ENCODE peak calls at places on chromosomes 12 and 14, in nine cellular contexts. E is esophagus muscularis mucosa, Z is IMR-90, H is tibial nerve, L is A549, X is adrenal gland, A is suprapubic skin, K is stomach, T is prostate gland. I is an unnamed sample.

GRCh38 chr14:97846156-97846555 is 1049.0 kb downstream of the VRK1 start:
- DNase-seq in A (no peak), E (no peak), T (no peak), X (no peak), H (no peak), L (no peak), Z (no peak), K (no peak), I (no peak)

GRCh38 chr12:110199360-110200123 is 75.4 kb downstream of the IFT81 start:
- DNase-seq in Z (peak), A (no peak), E (no peak), L (peak), T (no peak), K (no peak), X (no peak), H (no peak), I (no peak)

GRCh38 chr12:32949815-32950214 is 53.2 kb upstream of the PKP2 start:
- DNase-seq in Z (no peak), A (no peak), H (no peak), K (no peak), E (no peak), X (no peak), T (no peak), L (no peak), I (no peak)

GRCh38 chr14:54549862-54550261 is 17.1 kb upstream of the SAMD4A start:
- DNase-seq in H (no peak), L (no peak), K (no peak), E (no peak), A (no peak), Z (peak), X (no peak), T (no peak), I (no peak)

GRCh38 chr12:6869049-6870021 is 2.0 kb downstream of the TPI1 start:
- DNase-seq in E (peak), Z (peak), A (no peak), T (peak), L (peak), K (peak), X (peak), H (peak), I (peak)

GRCh38 chr12:4787965-4788364 is 67.8 kb downstream of the GALNT8 start:
- DNase-seq in K (no peak), T (no peak), A (peak), H (no peak), L (no peak), Z (no peak), E (no peak), X (no peak), I (no peak)

GRCh38 chr14:36971263-36971855 is 201.0 kb downstream of the SLC25A21 start:
- DNase-seq in L (no peak), K (no peak), X (no peak), H (no peak), Z (no peak), T (no peak), A (no peak), E (no peak), I (no peak)

GRCh38 chr12:119239040-119239439 is 60.3 kb downstream of the HSPB8 start:
- DNase-seq in K (no peak), A (no peak), E (no peak), L (no peak), T (no peak), Z (no peak), H (no peak), X (no peak), I (no peak)

GRCh38 chr12:89454080-89454848 is 70.3 kb downstream of the GALNT4 start:
- DNase-seq in H (no peak), A (no peak), K (no peak), E (no peak), T (no peak), Z (no peak), L (no peak), X (no peak), I (no peak)

GRCh38 chr14:87615822-87616679 is 376.9 kb downstream of the GALC start:
- DNase-seq in T (peak), H (peak), K (peak), A (no peak), X (peak), E (peak), Z (peak), L (peak), I (no peak)

GRCh38 chr12:42761601-42762350 is 172.2 kb upstream of the PRICKLE1 start:
- DNase-seq in T (no peak), H (no peak), E (peak), Z (no peak), L (no peak), X (no peak), A (no peak), K (no peak), I (no peak)

GRCh38 chr12:112130461-112130998 is 5.2 kb downstream of the TRAFD1 start:
- DNase-seq in L (no peak), K (no peak), Z (peak), A (no peak), T (no peak), H (no peak), X (no peak), E (no peak), I (no peak)

GRCh38 chr12:119809023-119809422 is 68.1 kb downstream of the CIT start:
- DNase-seq in X (no peak), T (no peak), L (no peak), A (no peak), H (no peak), K (no peak), E (no peak), Z (no peak), I (no peak)

GRCh38 chr14:54627325-54627717 is 60.4 kb downstream of the SAMD4A start:
- DNase-seq in X (no peak), A (no peak), L (no peak), E (no peak), K (no peak), T (no peak), H (no peak), Z (no peak), I (no peak)

GRCh38 chr14:99516156-99517045 is 35.2 kb downstream of the CCNK start:
- DNase-seq in X (peak), A (peak), T (no peak), E (no peak), Z (no peak), L (no peak), K (no peak), H (peak), I (no peak)

GRCh38 chr14:65290830-65291229 is 121.7 kb upstream of the FUT8 start:
- DNase-seq in Z (peak), L (peak), X (no peak), T (no peak), E (no peak), A (no peak), H (no peak), K (no peak), I (no peak)

GRCh38 chr14:57389646-57390036 is 745 bp upstream of the NAA30 start:
- DNase-seq in H (no peak), E (no peak), X (peak), L (no peak), A (no peak), Z (no peak), T (peak), K (no peak), I (no peak)

GRCh38 chr12:29591140-29592020 is 93.9 kb upstream of the OVCH1 start:
- DNase-seq in A (no peak), X (no peak), T (no peak), H (no peak), K (no peak), E (no peak), Z (peak), L (peak), I (no peak)

GRCh38 chr14:103016071-103016470 is 41.3 kb downstream of the CDC42BPB start:
- DNase-seq in H (no peak), X (no peak), A (no peak), L (no peak), Z (no peak), T (peak), E (no peak), K (no peak), I (no peak)

GRCh38 chr14:85165091-85165490 is 364.9 kb upstream of the FLRT2 start:
- DNase-seq in E (no peak), K (no peak), T (no peak), Z (no peak), H (no peak), X (peak), A (no peak), L (peak), I (no peak)

GRCh38 chr14:68785817-68786490 is 6.9 kb downstream of the ZFP36L1 start:
- DNase-seq in X (no peak), T (no peak), H (no peak), K (peak), A (peak), E (peak), L (peak), Z (no peak), I (peak)

GRCh38 chr12:57756406-57757341 is 1.8 kb downstream of the MARCHF9 start:
- DNase-seq in T (no peak), Z (no peak), E (no peak), K (peak), L (peak), A (no peak), H (no peak), X (no peak), I (no peak)

GRCh38 chr14:78767436-78767835 is 597.3 kb downstream of the NRXN3 start:
- DNase-seq in H (no peak), E (no peak), Z (no peak), K (no peak), T (no peak), L (no peak), X (no peak), A (no peak), I (no peak)

GRCh38 chr12:91343010-91343409 is 160.4 kb upstream of the DCN start:
- DNase-seq in E (no peak), A (no peak), T (no peak), L (no peak), Z (no peak), H (no peak), X (no peak), K (no peak), I (no peak)

GRCh38 chr12:93895096-93895460 is 217.9 kb downstream of the CRADD start:
- DNase-seq in A (no peak), T (no peak), X (no peak), Z (peak), L (no peak), E (no peak), K (no peak), H (no peak), I (no peak)

GRCh38 chr12:29752121-29752520 is 31.6 kb downstream of the TMTC1 start:
- DNase-seq in L (no peak), X (no peak), A (no peak), K (no peak), T (no peak), Z (peak), E (no peak), H (no peak), I (no peak)

GRCh38 chr14:20580242-20580641 is 7.6 kb downstream of the RNASE11 start:
- DNase-seq in L (no peak), Z (no peak), K (no peak), E (no peak), A (no peak), T (no peak), H (no peak), X (no peak), I (no peak)

GRCh38 chr12:107320929-107321618 is 227.7 kb upstream of the CRY1 start:
- DNase-seq in A (no peak), L (peak), T (peak), Z (peak), X (no peak), H (no peak), E (no peak), K (no peak), I (peak)

GRCh38 chr12:97837401-97837800 is 374.8 kb downstream of the RMST start:
- DNase-seq in K (no peak), T (peak), Z (no peak), L (no peak), E (no peak), X (no peak), A (no peak), H (no peak), I (no peak)

GRCh38 chr12:109203480-109203879 is 87.1 kb downstream of the ACACB start:
- DNase-seq in T (no peak), L (no peak), Z (no peak), X (no peak), H (no peak), K (no peak), A (no peak), E (no peak), I (no peak)

GRCh38 chr12:13981296-13981962 is at the start of gene GRIN2B:
- DNase-seq in A (no peak), T (no peak), X (no peak), L (peak), Z (no peak), H (no peak), K (no peak), E (no peak), I (no peak)

GRCh38 chr12:113725557-113725876 is 240.6 kb downstream of the RBM19 start:
- DNase-seq in E (no peak), T (no peak), A (no peak), K (no peak), Z (no peak), X (no peak), H (no peak), L (no peak), I (no peak)

DNA sequence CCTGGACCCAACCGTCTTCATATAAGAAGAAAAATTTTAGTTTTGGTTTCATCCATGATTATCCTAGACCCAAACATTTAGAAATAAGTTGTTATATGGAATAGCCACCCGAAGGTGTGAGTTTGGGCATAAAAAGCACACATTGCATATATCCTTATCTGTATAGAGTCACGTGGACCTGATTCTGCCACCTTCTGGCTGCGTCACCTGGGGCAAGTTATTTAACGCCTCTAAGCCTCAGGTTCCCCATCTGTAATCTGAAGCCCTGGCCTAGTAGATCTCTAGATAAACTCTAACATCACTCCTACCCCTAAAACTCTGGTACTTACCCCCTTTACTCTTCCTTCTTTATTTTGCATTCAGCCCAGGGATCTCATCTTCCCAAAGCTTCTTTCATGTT is 14.3 kb upstream of the KRT5 start:
- DNase-seq in E (no peak), K (no peak), T (no peak), H (no peak), A (no peak), Z (no peak), X (no peak), L (peak), I (no peak)
- TF ChIP-seq CTCF in E (no peak), K (no peak), T (no peak), H (no peak), A (no peak), Z (no peak), X (no peak), L (peak), I (no peak)

DNA sequence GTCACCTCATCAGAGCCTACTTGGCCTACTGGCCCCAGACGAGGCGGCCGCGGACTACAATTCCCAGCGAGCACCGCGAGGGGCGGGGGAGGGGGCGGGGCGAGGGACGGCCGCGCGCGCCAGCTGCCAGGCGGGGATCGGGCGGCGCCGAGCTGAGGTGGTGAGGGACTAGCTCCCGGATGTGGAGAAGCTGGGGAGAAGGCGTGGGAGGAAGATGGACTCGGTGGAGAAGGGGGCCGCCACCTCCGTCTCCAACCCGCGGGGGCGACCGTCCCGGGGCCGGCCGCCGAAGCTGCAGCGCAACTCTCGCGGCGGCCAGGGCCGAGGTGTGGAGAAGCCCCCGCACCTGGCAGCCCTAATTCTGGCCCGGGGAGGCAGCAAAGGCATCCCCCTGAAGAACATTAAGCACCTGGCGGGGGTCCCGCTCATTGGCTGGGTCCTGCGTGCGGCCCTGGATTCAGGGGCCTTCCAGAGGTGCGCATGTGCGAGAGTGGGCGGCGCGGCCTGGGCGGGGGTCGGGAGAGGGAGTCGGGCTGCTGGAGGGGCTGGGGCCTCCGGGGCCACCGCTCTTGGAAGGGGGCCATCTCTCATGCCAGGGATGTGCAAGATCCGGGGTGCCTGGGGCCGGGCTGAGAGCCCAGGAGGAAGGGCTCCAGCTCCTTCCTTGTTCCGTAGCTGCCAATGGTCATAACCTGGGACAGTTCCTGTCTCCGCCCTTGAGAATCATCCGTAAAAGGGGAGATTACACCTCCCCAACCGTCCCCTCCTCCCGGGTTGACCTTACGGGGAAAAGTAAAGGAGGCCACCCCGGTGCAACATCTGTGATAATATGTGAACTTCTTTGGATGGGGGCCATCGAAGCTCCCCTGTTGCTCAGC is at the start of gene CMAS:
- DNase-seq in Z (peak), L (peak), H (peak), E (peak), K (peak), X (peak), T (peak), A (peak), I (peak)
- TF ChIP-seq POLR2A in Z (no peak), L (peak), H (peak), E (no peak), K (no peak), X (peak), T (peak), A (peak), I (no peak)

GRCh38 chr14:94062344-94062904 is 18.6 kb downstream of the DDX24 start:
- DNase-seq in K (no peak), T (no peak), L (no peak), X (peak), A (no peak), Z (peak), H (no peak), E (peak), I (peak)
- H3K4me3 ChIP-seq in K (no peak), T (no peak), L (no peak), X (no peak), A (no peak), Z (no peak), H (no peak), E (no peak), I (no peak)

DNA sequence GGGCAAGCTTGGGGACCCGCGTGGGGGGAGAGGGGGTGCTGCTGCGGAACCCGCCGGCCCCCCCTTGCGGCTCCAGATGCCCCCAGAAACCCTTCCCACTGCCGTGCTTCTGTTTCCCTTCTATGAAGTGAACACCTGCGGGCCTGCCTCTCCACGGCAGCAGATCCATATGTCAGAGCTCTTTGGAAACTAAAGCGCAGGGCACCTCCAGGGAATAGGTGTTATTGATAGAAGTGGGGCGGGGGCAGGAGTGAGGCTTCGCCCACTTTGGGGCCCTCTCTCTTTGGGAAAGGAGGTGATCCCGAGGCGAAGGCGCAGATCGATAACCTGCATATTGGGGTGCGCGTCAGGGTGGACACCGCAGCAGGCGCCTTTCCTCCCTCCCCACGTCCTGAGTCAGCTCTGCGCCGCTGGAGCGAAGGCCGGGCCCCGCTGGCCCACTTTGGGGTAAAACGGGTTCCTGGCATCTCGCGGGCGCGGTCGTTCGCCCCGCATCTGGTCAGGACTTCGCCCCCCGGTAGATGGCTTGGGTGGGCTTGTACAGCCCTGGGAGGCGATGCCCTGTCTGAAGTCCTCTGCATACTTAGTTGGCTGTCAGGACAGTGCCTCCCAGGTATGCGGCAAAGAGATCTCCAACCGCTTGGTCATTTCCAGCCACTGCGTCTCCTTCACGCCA is 524 bp downstream of the KMT5A start:
- DNase-seq in L (peak), X (no peak), H (no peak), E (no peak), T (no peak), Z (no peak), A (no peak), K (no peak), I (no peak)
- TF ChIP-seq CTCF in L (peak), X (no peak), H (no peak), E (no peak), T (no peak), Z (no peak), A (no peak), K (no peak), I (no peak)